ENCODE peak calls at places on chromosomes 16 and 17, in seven cellular contexts. K is stomach; T is mesendoderm; J is mammary epithelial cell; G is Jurkat, Clone E6-1; D is fibroblast of lung; B is adipocyte. A is an unnamed sample.

GRCh38 chr17:80358861-80359260 is 56.1 kb upstream of the ENDOV start:
- DNase-seq in K (no peak), T (no peak), J (no peak), G (no peak), D (no peak), B (no peak), A (no peak)

GRCh38 chr16:64152010-64152767 is 969.7 kb downstream of the CDH11 start:
- DNase-seq in K (no peak), T (no peak), J (no peak), G (no peak), D (no peak), B (peak; percentile 57), A (no peak)

GRCh38 chr16:68369697-68370096 is 58.9 kb downstream of the PRMT7 start:
- DNase-seq in K (no peak), T (no peak), J (no peak), G (peak; percentile 81), D (no peak), B (no peak), A (peak; percentile 24)

GRCh38 chr17:4591529-4591928 is 7.2 kb downstream of the SMTNL2 start:
- DNase-seq in K (no peak), T (no peak), J (peak; percentile 25), G (no peak), D (peak; percentile 25), B (no peak), A (no peak)

GRCh38 chr17:47225436-47225858 is 16.3 kb downstream of the MYL4 start:
- DNase-seq in K (peak; percentile 82), T (no peak), J (peak; percentile 67), G (no peak), D (peak; percentile 89), B (peak; percentile 79), A (no peak)

GRCh38 chr16:23505180-23505665 is 5.1 kb downstream of the GGA2 start:
- DNase-seq in K (no peak), T (no peak), J (no peak), G (no peak), D (peak; percentile 39), B (no peak), A (no peak)

GRCh38 chr17:33686171-33686570 is 393.1 kb upstream of the ASIC2 start:
- DNase-seq in K (no peak), T (peak; percentile 29), J (no peak), G (peak; percentile 14), D (no peak), B (no peak), A (no peak)

GRCh38 chr17:43021739-43022512 is at the start of gene VAT1:
- DNase-seq in K (peak; percentile 82), T (peak; percentile 89), J (peak; percentile 76), G (no peak), D (peak; percentile 63), B (peak; percentile 92), A (peak; percentile 60)

GRCh38 chr16:21598676-21599157 is 660 bp upstream of the METTL9 start:
- DNase-seq in K (no peak), T (peak; percentile 23), J (peak; percentile 6), G (no peak), D (no peak), B (peak; percentile 39), A (no peak)

GRCh38 chr16:16019488-16019887 is 70.1 kb downstream of the ABCC1 start:
- DNase-seq in K (no peak), T (no peak), J (peak; percentile 51), G (no peak), D (peak; percentile 67), B (peak; percentile 66), A (no peak)

GRCh38 chr16:50299508-50300105 is 33.3 kb downstream of the ADCY7 start:
- DNase-seq in K (no peak), T (no peak), J (no peak), G (no peak), D (no peak), B (no peak), A (no peak)
- H3K4me3 ChIP-seq in K (no peak overlapping the region), T (no peak overlapping the region), J (no peak overlapping the region), G (no peak overlapping the region), D (no peak overlapping the region), B (no peak overlapping the region), A (no peak overlapping the region)

GRCh38 chr16:2156025-2156848 is 655 bp downstream of the TRAF7 start:
- DNase-seq in K (no peak), T (peak; percentile 59), J (peak; percentile 61), G (no peak), D (peak; percentile 80), B (peak; percentile 70), A (no peak)

GRCh38 chr16:2158262-2158638 is 2.7 kb downstream of the TRAF7 start:
- DNase-seq in K (no peak), T (no peak), J (no peak), G (no peak), D (no peak), B (no peak), A (no peak)

GRCh38 chr16:2156849-2157224 is 1.3 kb downstream of the TRAF7 start:
- DNase-seq in K (no peak), T (no peak), J (no peak), G (no peak), D (no peak), B (no peak), A (no peak)

GRCh38 chr16:2159052-2159838 is 3.7 kb downstream of the TRAF7 start:
- DNase-seq in K (peak; percentile 82), T (peak; percentile 33), J (no peak), G (no peak), D (peak; percentile 77), B (no peak), A (no peak)

DNA sequence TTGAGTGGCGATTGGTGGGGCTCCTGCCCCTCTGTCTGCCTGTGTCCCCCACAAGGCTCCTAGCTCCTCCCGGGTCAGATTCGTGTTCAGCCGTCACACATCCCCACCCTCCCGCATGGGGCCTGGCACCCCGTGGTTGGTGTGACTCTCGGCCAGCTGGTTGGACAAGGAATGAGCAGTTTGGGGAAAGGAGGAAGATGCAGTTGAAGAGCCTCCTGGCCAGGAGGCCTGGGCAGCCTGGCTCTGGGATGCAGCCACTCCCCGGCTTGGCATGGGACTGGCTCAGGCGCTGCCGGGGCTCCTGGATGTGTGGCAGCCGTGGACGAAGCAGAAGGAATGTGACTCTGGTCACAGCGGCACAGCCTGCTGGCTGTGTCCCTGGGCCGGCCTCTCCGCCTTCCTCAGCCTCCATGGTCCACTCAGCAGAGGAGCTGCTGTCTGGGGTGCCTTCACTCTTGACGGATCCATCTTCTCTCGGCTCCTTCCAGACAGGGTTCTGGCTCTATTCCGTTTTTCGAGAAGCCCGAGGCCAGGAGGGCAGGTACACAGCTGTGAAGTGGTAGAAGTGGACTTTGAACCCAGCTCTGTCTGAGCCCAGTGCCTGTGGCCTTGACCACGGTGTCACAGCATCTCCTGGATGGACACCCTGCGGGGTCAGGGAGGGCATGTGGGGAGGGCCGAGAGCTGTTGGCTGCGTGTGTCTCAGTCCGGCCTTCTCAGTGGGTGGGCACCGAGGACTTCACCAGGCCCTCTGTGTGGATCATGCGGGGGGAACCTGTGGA is 2.1 kb downstream of the TRAF7 start:
- DNase-seq in K (peak; percentile 59), T (no peak), J (no peak), G (no peak), D (no peak), B (no peak), A (no peak)
- H3K4me3 ChIP-seq in K (peak overlapping the region; percentile 90), T (no peak overlapping the region), J (no peak overlapping the region), G (no peak overlapping the region), D (peak overlapping the region; percentile 48), B (peak overlapping the region; percentile 95), A (no peak overlapping the region)

DNA sequence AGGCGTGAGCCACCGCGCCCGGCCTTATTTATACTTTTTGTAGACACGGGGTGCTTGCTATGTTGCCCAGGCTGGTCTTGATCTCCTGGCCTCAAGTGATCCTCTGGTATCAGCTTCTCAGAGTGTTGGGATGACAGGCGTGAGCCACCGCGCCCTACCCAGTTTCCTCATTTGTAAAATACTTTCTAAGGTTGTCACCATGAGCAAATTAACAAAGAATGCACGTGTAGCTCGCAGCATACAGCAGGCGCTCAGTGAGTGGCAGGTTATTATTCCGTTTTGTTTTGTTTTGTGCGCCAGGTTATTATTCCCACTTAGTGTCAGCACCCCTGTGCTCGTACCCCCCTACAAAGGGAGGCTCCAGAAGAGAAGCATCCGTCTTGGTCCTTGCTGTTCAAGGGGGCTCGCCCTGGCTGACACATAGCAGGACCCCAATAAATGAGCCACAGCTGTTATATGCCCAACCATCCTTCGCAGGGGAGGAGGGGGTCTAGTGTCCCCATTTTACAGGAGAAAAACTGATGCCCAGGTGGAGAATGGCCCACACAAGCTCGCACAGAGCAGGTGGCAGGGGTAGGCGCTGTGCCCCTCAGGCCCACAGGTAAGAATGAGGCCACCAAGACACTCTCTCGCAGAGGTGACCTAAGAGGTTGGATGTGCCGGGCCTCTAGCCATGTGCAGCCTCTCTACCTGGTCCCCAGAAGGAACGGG is 686 bp upstream of the MIEF2 start:
- DNase-seq in K (no peak), T (peak; percentile 78), J (peak; percentile 54), G (no peak), D (peak; percentile 60), B (no peak), A (no peak)
- H3K4me3 ChIP-seq in K (peak overlapping the region; percentile 91), T (no peak overlapping the region), J (no peak overlapping the region), G (peak overlapping the region; percentile 77), D (peak overlapping the region; percentile 37), B (peak overlapping the region; percentile 95), A (peak overlapping the region; percentile 91)

DNA sequence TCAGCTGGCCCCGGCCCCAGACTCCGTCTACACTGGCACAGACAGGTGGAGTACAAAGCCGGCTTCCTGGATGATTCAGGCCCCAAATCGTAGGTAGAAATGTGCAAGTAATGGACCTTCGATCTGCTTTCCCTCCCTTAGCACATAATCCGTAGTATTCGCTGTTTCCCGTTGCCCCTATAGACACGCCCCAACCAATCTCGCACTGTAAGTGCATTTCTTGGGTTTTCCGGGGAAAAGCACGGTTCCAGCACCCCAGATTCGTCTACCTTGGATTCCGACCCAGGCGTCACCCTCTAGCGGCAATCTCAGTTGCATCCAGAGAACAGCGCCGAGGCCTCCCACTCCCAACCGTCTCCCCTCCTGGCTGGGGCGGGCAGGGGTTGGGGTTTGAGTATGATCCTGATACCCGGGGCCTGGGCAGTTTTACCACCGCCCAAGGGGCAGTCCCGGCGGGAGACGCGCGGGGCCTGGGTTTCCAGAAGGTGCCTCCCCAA is 12.1 kb upstream of the FOXF1 start:
- DNase-seq in K (no peak), T (peak; percentile 61), J (no peak), G (no peak), D (no peak), B (no peak), A (peak; percentile 1)
- H3K4me3 ChIP-seq in K (peak overlapping the region; percentile 31), T (no peak overlapping the region), J (no peak overlapping the region), G (no peak overlapping the region), D (peak overlapping the region; percentile 26), B (no peak overlapping the region), A (no peak overlapping the region)

GRCh38 chr16:31441956-31442355 is 633 bp downstream of the ZNF843 start:
- DNase-seq in K (no peak), T (no peak), J (no peak), G (no peak), D (no peak), B (no peak), A (no peak)
- H3K4me3 ChIP-seq in K (peak overlapping the region; percentile 89), T (no peak overlapping the region), J (no peak overlapping the region), G (no peak overlapping the region), D (no peak overlapping the region), B (peak overlapping the region; percentile 93), A (no peak overlapping the region)

DNA sequence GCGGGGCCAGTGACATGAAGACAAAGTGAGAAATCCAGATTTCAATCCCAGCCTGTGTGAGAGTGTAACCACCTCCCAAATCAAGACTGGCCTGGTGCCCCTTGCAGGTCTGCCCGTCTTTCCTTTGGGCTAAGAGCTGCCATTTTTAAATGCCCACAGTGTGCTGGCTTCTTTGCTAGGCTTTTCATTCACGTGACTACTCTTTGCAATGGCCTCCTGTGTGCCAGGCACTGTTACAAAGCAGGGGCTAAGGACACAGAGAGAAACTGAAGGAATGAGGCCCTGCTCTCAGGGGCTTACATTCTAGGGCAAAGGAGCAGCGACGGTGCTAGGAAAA is 269 bp upstream of the ZSCAN10 start:
- DNase-seq in K (no peak), T (no peak), J (no peak), G (no peak), D (no peak), B (no peak), A (no peak)
- H3K4me3 ChIP-seq in K (no peak overlapping the region), T (peak overlapping the region; percentile 86), J (no peak overlapping the region), G (no peak overlapping the region), D (no peak overlapping the region), B (no peak overlapping the region), A (peak overlapping the region; percentile 19)